ENCODE peak calls at places on chromosomes 5 and 9, in nine cellular contexts. E, Y, A, Z, H, W, L, J and S are unnamed samples.

GRCh38 chr5:127930311-127930710 is 153.3 kb upstream of the SLC12A2 start:
- DNase-seq in W (no peak), A (no peak), Y (peak; percentile 39), L (peak; percentile 89), Z (no peak), E (no peak), H (no peak), J (peak; percentile 81), S (peak; percentile 54)

GRCh38 chr5:78554595-78554994 is 94.0 kb downstream of the LHFPL2 start:
- DNase-seq in Z (no peak), W (no peak), H (no peak), L (no peak), E (no peak), J (no peak), A (no peak), Y (no peak), S (no peak)

GRCh38 chr9:105670775-105671174 is 8.5 kb downstream of the TAL2 start:
- DNase-seq in A (no peak), Y (no peak), L (no peak), E (no peak), H (no peak), W (no peak), Z (no peak), J (no peak), S (no peak)

GRCh38 chr5:142640316-142641005 is 45.4 kb downstream of the FGF1 start:
- DNase-seq in J (no peak), L (no peak), A (peak; percentile 55), H (no peak), W (no peak), Y (no peak), E (no peak), Z (no peak), S (no peak)

GRCh38 chr5:37658440-37658839 is 181.4 kb downstream of the GDNF start:
- DNase-seq in A (peak; percentile 76), Z (no peak), Y (peak; percentile 9), L (peak; percentile 31), W (no peak), H (no peak), E (no peak), J (no peak), S (no peak)

GRCh38 chr9:93077811-93078210 is 18.2 kb upstream of the CARD19 start:
- DNase-seq in A (no peak), Y (no peak), E (no peak), J (no peak), L (no peak), H (no peak), W (no peak), Z (no peak), S (no peak)

GRCh38 chr5:54881286-54882005 is 103.9 kb downstream of the ESM1 start:
- DNase-seq in H (no peak), J (no peak), Y (peak; percentile 81), L (no peak), A (no peak), E (no peak), W (no peak), Z (no peak), S (peak; percentile 99)

GRCh38 chr9:109115931-109116541 is 3.7 kb downstream of the TMEM245 start:
- DNase-seq in E (no peak), Y (no peak), W (no peak), A (no peak), H (no peak), J (no peak), Z (no peak), L (no peak), S (no peak)

GRCh38 chr5:81945867-81946266 is 26.0 kb upstream of the ATG10 start:
- DNase-seq in L (no peak), E (no peak), A (no peak), J (no peak), Y (no peak), W (no peak), H (no peak), Z (no peak), S (no peak)

GRCh38 chr5:107389130-107389553 is 281.6 kb downstream of the EFNA5 start:
- DNase-seq in Y (peak; percentile 67), Z (no peak), H (no peak), J (peak; percentile 67), L (peak; percentile 78), E (no peak), W (no peak), A (no peak), S (peak; percentile 42)

GRCh38 chr9:109258619-109259321 is 62.1 kb downstream of the EPB41L4B start:
- DNase-seq in H (no peak), Z (no peak), L (no peak), J (no peak), A (peak; percentile 65), W (peak; percentile 69), Y (no peak), E (no peak), S (no peak)

GRCh38 chr9:127895811-127896210 is 3.6 kb downstream of the ST6GALNAC6 start:
- DNase-seq in H (no peak), L (no peak), Y (no peak), E (no peak), W (no peak), J (no peak), Z (no peak), A (no peak), S (no peak)